ENCODE peak calls at places on chromosomes 11 and 22, in four cellular contexts. One of them, this sample, is unnamed.

GRCh38 chr11:25702417-25702816 is 629.5 kb upstream of the ANO3 start:
- DNase-seq in foreskin keratinocyte: peak
- DNase-seq in activated CD8-positive, alpha-beta memory T cell treated with anti-CD3 and anti-CD28 coated beads for 4 hours: no peak
- DNase-seq in AML-193: no peak
- DNase-seq in this sample: no peak

GRCh38 chr22:43561421-43562178 is 149.8 kb downstream of the MPPED1 start:
- DNase-seq in foreskin keratinocyte: no peak
- DNase-seq in activated CD8-positive, alpha-beta memory T cell treated with anti-CD3 and anti-CD28 coated beads for 4 hours: no peak
- DNase-seq in AML-193: no peak
- DNase-seq in this sample: no peak

GRCh38 chr11:76397383-76397782 is 16.3 kb downstream of the GVQW3 start:
- DNase-seq in foreskin keratinocyte: no peak
- DNase-seq in activated CD8-positive, alpha-beta memory T cell treated with anti-CD3 and anti-CD28 coated beads for 4 hours: no peak
- DNase-seq in AML-193: no peak
- DNase-seq in this sample: no peak

GRCh38 chr11:64876226-64876750 is 2.1 kb downstream of the EHD1 start:
- DNase-seq in foreskin keratinocyte: no peak
- DNase-seq in activated CD8-positive, alpha-beta memory T cell treated with anti-CD3 and anti-CD28 coated beads for 4 hours: no peak
- DNase-seq in AML-193: no peak
- DNase-seq in this sample: no peak

GRCh38 chr11:2737876-2738275 is 38.1 kb upstream of the KCNQ1OT1 start:
- DNase-seq in foreskin keratinocyte: no peak
- DNase-seq in activated CD8-positive, alpha-beta memory T cell treated with anti-CD3 and anti-CD28 coated beads for 4 hours: no peak
- DNase-seq in AML-193: no peak
- DNase-seq in this sample: no peak

GRCh38 chr11:69726481-69726880 is 22.7 kb upstream of the FGF19 start:
- DNase-seq in foreskin keratinocyte: no peak
- DNase-seq in activated CD8-positive, alpha-beta memory T cell treated with anti-CD3 and anti-CD28 coated beads for 4 hours: no peak
- DNase-seq in AML-193: no peak
- DNase-seq in this sample: no peak

GRCh38 chr11:17985517-17985916 is 27.3 kb downstream of the SERGEF start:
- DNase-seq in foreskin keratinocyte: peak
- DNase-seq in activated CD8-positive, alpha-beta memory T cell treated with anti-CD3 and anti-CD28 coated beads for 4 hours: no peak
- DNase-seq in AML-193: no peak
- DNase-seq in this sample: no peak

GRCh38 chr22:19631899-19632670 is 82.2 kb upstream of the SEPTIN5 start:
- DNase-seq in foreskin keratinocyte: peak
- DNase-seq in activated CD8-positive, alpha-beta memory T cell treated with anti-CD3 and anti-CD28 coated beads for 4 hours: no peak
- DNase-seq in AML-193: no peak
- DNase-seq in this sample: no peak

GRCh38 chr11:115324569-115325432 is 179.4 kb downstream of the CADM1 start:
- DNase-seq in foreskin keratinocyte: peak
- DNase-seq in activated CD8-positive, alpha-beta memory T cell treated with anti-CD3 and anti-CD28 coated beads for 4 hours: peak
- DNase-seq in AML-193: peak
- DNase-seq in this sample: no peak

GRCh38 chr22:45831394-45831793 is 145.6 kb downstream of the WNT7B start:
- DNase-seq in foreskin keratinocyte: peak
- DNase-seq in activated CD8-positive, alpha-beta memory T cell treated with anti-CD3 and anti-CD28 coated beads for 4 hours: no peak
- DNase-seq in AML-193: no peak
- DNase-seq in this sample: no peak

GRCh38 chr22:45010532-45010900 is 711 bp upstream of the PHF21B start:
- DNase-seq in foreskin keratinocyte: no peak
- DNase-seq in activated CD8-positive, alpha-beta memory T cell treated with anti-CD3 and anti-CD28 coated beads for 4 hours: no peak
- DNase-seq in AML-193: no peak
- DNase-seq in this sample: no peak

GRCh38 chr22:45129703-45130524 is 33.8 kb upstream of the NUP50 start:
- DNase-seq in foreskin keratinocyte: peak
- DNase-seq in activated CD8-positive, alpha-beta memory T cell treated with anti-CD3 and anti-CD28 coated beads for 4 hours: peak
- DNase-seq in AML-193: no peak
- DNase-seq in this sample: no peak

GRCh38 chr11:33063326-33063775 is 24.0 kb downstream of the TCP11L1 start:
- DNase-seq in foreskin keratinocyte: peak
- DNase-seq in activated CD8-positive, alpha-beta memory T cell treated with anti-CD3 and anti-CD28 coated beads for 4 hours: no peak
- DNase-seq in AML-193: peak
- DNase-seq in this sample: peak

GRCh38 chr11:86742436-86742805 is 57.9 kb upstream of the PRSS23 start:
- DNase-seq in foreskin keratinocyte: no peak
- DNase-seq in activated CD8-positive, alpha-beta memory T cell treated with anti-CD3 and anti-CD28 coated beads for 4 hours: no peak
- DNase-seq in AML-193: no peak
- DNase-seq in this sample: no peak

GRCh38 chr11:126212089-126212660 is 593 bp downstream of the FAM118B start:
- DNase-seq in foreskin keratinocyte: peak
- DNase-seq in activated CD8-positive, alpha-beta memory T cell treated with anti-CD3 and anti-CD28 coated beads for 4 hours: no peak
- DNase-seq in AML-193: no peak
- DNase-seq in this sample: no peak

GRCh38 chr22:19597399-19597735 is 73.2 kb upstream of the CLDN5 start:
- DNase-seq in foreskin keratinocyte: no peak
- DNase-seq in activated CD8-positive, alpha-beta memory T cell treated with anti-CD3 and anti-CD28 coated beads for 4 hours: peak
- DNase-seq in AML-193: no peak
- DNase-seq in this sample: no peak

GRCh38 chr11:113681711-113682410 is 24.2 kb downstream of the TMPRSS5 start:
- DNase-seq in foreskin keratinocyte: no peak
- DNase-seq in activated CD8-positive, alpha-beta memory T cell treated with anti-CD3 and anti-CD28 coated beads for 4 hours: no peak
- DNase-seq in AML-193: no peak
- DNase-seq in this sample: no peak

GRCh38 chr22:36351921-36352774 is 35.6 kb downstream of the MYH9 start:
- DNase-seq in foreskin keratinocyte: peak
- DNase-seq in activated CD8-positive, alpha-beta memory T cell treated with anti-CD3 and anti-CD28 coated beads for 4 hours: no peak
- DNase-seq in AML-193: no peak
- DNase-seq in this sample: no peak

GRCh38 chr11:100689141-100689540 is 2.1 kb downstream of the ARHGAP42 start:
- DNase-seq in foreskin keratinocyte: no peak
- DNase-seq in activated CD8-positive, alpha-beta memory T cell treated with anti-CD3 and anti-CD28 coated beads for 4 hours: no peak
- DNase-seq in AML-193: no peak
- DNase-seq in this sample: no peak

This sample was measured in GDM1.